ENCODE peak calls at places on chromosomes 6 and 20, in five cellular contexts. D is CD4-positive, alpha-beta memory T cell; U is A549; S is SHP77; H is stimulated activated CD8-positive, alpha-beta memory T cell treated with anti-CD3 and anti-CD28 coated beads, Interleukin-12 subunit alpha, Interleukin-12 subunit beta, amount 100 ng/mL, for 4 hours. P is an unnamed sample.

GRCh38 chr6:122673345-122673961 is 63.2 kb downstream of the PKIB start:
- DNase-seq in S (no peak), D (no peak), U (no peak), H (no peak), P (no peak)

GRCh38 chr6:104229057-104229456 is 630.7 kb downstream of the HACE1 start:
- DNase-seq in S (peak), U (no peak), D (no peak), H (no peak), P (no peak)

GRCh38 chr6:107264357-107264831 is 149.1 kb upstream of the BEND3 start:
- DNase-seq in S (peak), H (no peak), U (peak), D (no peak), P (no peak)

GRCh38 chr6:35330541-35331119 is 11.7 kb upstream of the PPARD start:
- DNase-seq in U (no peak), H (no peak), D (no peak), S (no peak), P (no peak)

GRCh38 chr6:113394724-113395123 is 462.4 kb upstream of the MARCKS start:
- DNase-seq in S (no peak), U (no peak), H (no peak), D (no peak), P (no peak)

GRCh38 chr20:58652606-58653303 is 1.7 kb downstream of the STX16 start:
- DNase-seq in S (no peak), H (no peak), U (no peak), D (peak), P (no peak)

GRCh38 chr20:33482581-33482980 is 7.3 kb upstream of the CBFA2T2 start:
- DNase-seq in S (no peak), H (no peak), U (no peak), D (no peak), P (no peak)

GRCh38 chr6:65289491-65289890 is 417.5 kb downstream of the EYS start:
- DNase-seq in S (no peak), D (no peak), H (no peak), U (no peak), P (no peak)

GRCh38 chr6:37636112-37636511 is 61.6 kb downstream of the MDGA1 start:
- DNase-seq in S (no peak), H (no peak), D (no peak), U (no peak), P (no peak)

GRCh38 chr6:2872417-2873358 is 30.4 kb downstream of the SERPINB9 start:
- DNase-seq in U (no peak), H (no peak), S (no peak), D (no peak), P (no peak)

GRCh38 chr6:146265051-146265450 is 236.2 kb downstream of the GRM1 start:
- DNase-seq in S (no peak), H (no peak), U (no peak), D (no peak), P (no peak)

GRCh38 chr6:64326939-64327338 is 691.3 kb downstream of the PHF3 start:
- DNase-seq in U (no peak), H (no peak), D (no peak), S (no peak), P (no peak)

GRCh38 chr6:138088307-138088744 is 18.9 kb downstream of the PERP start:
- DNase-seq in H (no peak), U (peak), S (no peak), D (no peak), P (no peak)

GRCh38 chr6:31752739-31753319 is 9.6 kb upstream of the SAPCD1 start:
- DNase-seq in U (peak), H (no peak), D (no peak), S (no peak), P (no peak)

GRCh38 chr6:8110725-8111124 is 8.4 kb upstream of the EEF1E1 start:
- DNase-seq in S (no peak), U (no peak), H (no peak), D (no peak), P (no peak)

GRCh38 chr6:22072939-22073338 is 223.9 kb downstream of the PRL start:
- DNase-seq in D (no peak), U (no peak), S (no peak), H (no peak), P (no peak)

GRCh38 chr6:1281746-1282145 is 30.2 kb upstream of the FOXQ1 start:
- DNase-seq in H (no peak), S (no peak), D (no peak), U (no peak), P (no peak)

GRCh38 chr20:53940883-53941546 is 129.4 kb downstream of the BCAS1 start:
- DNase-seq in S (no peak), D (no peak), U (peak), H (no peak), P (no peak)

GRCh38 chr20:63312690-63313348 is 19.8 kb downstream of the COL20A1 start:
- DNase-seq in D (no peak), H (no peak), U (no peak), S (no peak), P (no peak)

GRCh38 chr20:62832212-62832922 is 15.5 kb downstream of the COL9A3 start:
- DNase-seq in U (no peak), H (no peak), D (no peak), S (peak), P (peak)

GRCh38 chr6:49787176-49787575 is at the start of gene PGK2:
- DNase-seq in U (peak), H (no peak), S (no peak), D (no peak), P (no peak)

GRCh38 chr6:14857501-14857900 is 388.4 kb upstream of the JARID2 start:
- DNase-seq in S (no peak), U (no peak), D (peak), H (peak), P (peak)

GRCh38 chr20:373171-373890 is 7.2 kb upstream of the TRIB3 start:
- DNase-seq in H (no peak), D (no peak), U (peak), S (no peak), P (no peak)

GRCh38 chr6:2478200-2478599 is 232.8 kb upstream of the GMDS start:
- DNase-seq in U (no peak), H (no peak), D (no peak), S (peak), P (no peak)

GRCh38 chr6:99032396-99032795 is 84.7 kb upstream of the FBXL4 start:
- DNase-seq in H (no peak), S (no peak), D (no peak), U (no peak), P (no peak)

GRCh38 chr20:54167909-54168872 is 5.6 kb downstream of the CYP24A1 start:
- DNase-seq in S (peak), D (no peak), H (no peak), U (peak), P (no peak)

GRCh38 chr6:74936886-74937285 is 269.0 kb downstream of the COL12A1 start:
- DNase-seq in D (no peak), U (no peak), H (no peak), S (no peak), P (no peak)

GRCh38 chr6:105804436-105804835 is 281.7 kb upstream of the PRDM1 start:
- DNase-seq in D (no peak), S (no peak), U (no peak), H (no peak), P (no peak)

GRCh38 chr20:62977613-62978558 is 25.4 kb downstream of the SLC17A9 start:
- DNase-seq in H (peak), S (no peak), D (peak), U (peak), P (peak)

GRCh38 chr6:5260111-5260620 is 584 bp downstream of the LYRM4 start:
- DNase-seq in D (peak), H (peak), S (peak), U (peak), P (peak)

GRCh38 chr20:21234816-21235215 is 68.3 kb upstream of the XRN2 start:
- DNase-seq in U (no peak), S (no peak), D (no peak), H (no peak), P (no peak)

GRCh38 chr20:18005170-18005989 is 36.6 kb downstream of the MGME1 start:
- DNase-seq in D (no peak), H (no peak), U (no peak), S (no peak), P (peak)

GRCh38 chr20:35604444-35604750 is 11.2 kb upstream of the SPAG4 start:
- DNase-seq in D (no peak), U (no peak), H (no peak), S (no peak), P (no peak)